ENCODE peak calls at places on chromosomes 4 and X, in six cellular contexts. W is neural progenitor cell; L is HCT116; E is CD4-positive, alpha-beta T cell; O is OCI-LY7; G is Peyer's patch. A is an unnamed sample.

GRCh38 chr4:56666279-56666678 is 14.8 kb downstream of the HOPX start:
- DNase-seq in W (no peak), L (no peak), E (no peak), O (no peak), G (no peak), A (no peak)

GRCh38 chrX:124726881-124727280 is 380.5 kb downstream of the SH2D1A start:
- DNase-seq in W (no peak), L (no peak), E (no peak), O (no peak), G (no peak), A (no peak)

GRCh38 chr4:70023218-70023617 is 5.0 kb upstream of the HTN3 start:
- DNase-seq in W (no peak), L (no peak), E (no peak), O (no peak), G (no peak), A (no peak)

GRCh38 chrX:101391831-101392230 is 1.0 kb downstream of the RPL36A start:
- DNase-seq in W (no peak), L (no peak), E (no peak), O (no peak), G (no peak), A (no peak)

GRCh38 chr4:137677851-137678250 is 145.6 kb upstream of the PCDH18 start:
- DNase-seq in W (no peak), L (no peak), E (no peak), O (no peak), G (no peak), A (peak)

GRCh38 chr4:41839945-41840854 is 91.7 kb upstream of the PHOX2B start:
- DNase-seq in W (no peak), L (no peak), E (no peak), O (no peak), G (no peak), A (peak)

GRCh38 chr4:104728380-104729122 is 233.9 kb upstream of the CXXC4 start:
- DNase-seq in W (no peak), L (peak), E (no peak), O (no peak), G (no peak), A (peak)

GRCh38 chr4:76705497-76705896 is 192.4 kb downstream of the SOWAHB start:
- DNase-seq in W (no peak), L (no peak), E (no peak), O (no peak), G (no peak), A (no peak)

GRCh38 chr4:4640692-4641091 is 98.8 kb upstream of the STX18 start:
- DNase-seq in W (peak), L (no peak), E (no peak), O (no peak), G (no peak), A (no peak)

GRCh38 chrX:69095260-69095659 is 70.0 kb downstream of the PJA1 start:
- DNase-seq in W (no peak), L (no peak), E (no peak), O (no peak), G (no peak), A (no peak)

GRCh38 chrX:118545510-118545909 is 49.9 kb downstream of the DOCK11 start:
- DNase-seq in W (no peak), L (no peak), E (no peak), O (no peak), G (no peak), A (no peak)

GRCh38 chrX:46865281-46865680 is 28.4 kb downstream of the RP2 start:
- DNase-seq in W (no peak), L (no peak), E (no peak), O (no peak), G (no peak), A (peak)

GRCh38 chr4:159271857-159272256 is 169.0 kb downstream of the RAPGEF2 start:
- DNase-seq in W (no peak), L (no peak), E (no peak), O (no peak), G (no peak), A (no peak)

GRCh38 chrX:118702741-118703140 is 24.7 kb upstream of the IL13RA1 start:
- DNase-seq in W (no peak), L (peak), E (no peak), O (no peak), G (no peak), A (no peak)

GRCh38 chr4:173314715-173315114 is 19.4 kb downstream of the HMGB2 start:
- DNase-seq in W (no peak), L (no peak), E (no peak), O (no peak), G (no peak), A (no peak)

GRCh38 chr4:2768921-2769336 is 12.8 kb upstream of the TNIP2 start:
- DNase-seq in W (no peak), L (no peak), E (no peak), O (no peak), G (no peak), A (no peak)

GRCh38 chr4:6282247-6282646 is 12.6 kb downstream of the WFS1 start:
- DNase-seq in W (no peak), L (no peak), E (no peak), O (no peak), G (no peak), A (no peak)

GRCh38 chrX:53362439-53362838 is 60.0 kb downstream of the SMC1A start:
- DNase-seq in W (no peak), L (no peak), E (no peak), O (no peak), G (no peak), A (no peak)

GRCh38 chrX:49282647-49283011 is 13.0 kb downstream of the PPP1R3F start:
- DNase-seq in W (peak), L (peak), E (no peak), O (no peak), G (peak), A (no peak)

GRCh38 chrX:24561121-24561520 is 86.0 kb downstream of the PCYT1B start:
- DNase-seq in W (peak), L (peak), E (no peak), O (peak), G (no peak), A (no peak)

GRCh38 chr4:8708401-8709021 is 115.9 kb downstream of the CPZ start:
- DNase-seq in W (no peak), L (no peak), E (no peak), O (no peak), G (peak), A (no peak)

GRCh38 chr4:94472056-94472826 is 20.5 kb downstream of the PDLIM5 start:
- DNase-seq in W (no peak), L (no peak), E (no peak), O (no peak), G (no peak), A (no peak)

GRCh38 chr4:99856166-99856565 is 38.1 kb downstream of the LAMTOR3 start:
- DNase-seq in W (no peak), L (peak), E (no peak), O (no peak), G (no peak), A (peak)

GRCh38 chrX:22296871-22297270 is 24.2 kb downstream of the CBLL2 start:
- DNase-seq in W (no peak), L (no peak), E (no peak), O (no peak), G (no peak), A (no peak)

GRCh38 chr4:131632877-131633276 is 1516.2 kb upstream of the PCDH10 start:
- DNase-seq in W (no peak), L (no peak), E (no peak), O (no peak), G (no peak), A (no peak)

GRCh38 chrX:62923093-62923492 is 428.0 kb downstream of the SPIN4 start:
- DNase-seq in W (no peak), L (no peak), E (no peak), O (no peak), G (no peak), A (no peak)

GRCh38 chr4:30443289-30443688 is 276.9 kb upstream of the PCDH7 start:
- DNase-seq in W (peak), L (no peak), E (no peak), O (no peak), G (no peak), A (no peak)

GRCh38 chr4:66202870-66203269 is 532.6 kb upstream of the EPHA5 start:
- DNase-seq in W (no peak), L (no peak), E (no peak), O (no peak), G (no peak), A (no peak)

GRCh38 chrX:47706575-47706974 is 47.6 kb upstream of the UXT start:
- DNase-seq in W (no peak), L (no peak), E (no peak), O (no peak), G (no peak), A (no peak)

GRCh38 chrX:103782640-103783039 is 6.0 kb downstream of the PLP1 start:
- DNase-seq in W (peak), L (no peak), E (no peak), O (no peak), G (no peak), A (no peak)

GRCh38 chrX:134932528-134933217 is 58.1 kb upstream of the SMIM10 start:
- DNase-seq in W (no peak), L (no peak), E (no peak), O (no peak), G (no peak), A (no peak)

GRCh38 chr4:2673157-2673556 is 83.0 kb downstream of the TNIP2 start:
- DNase-seq in W (peak), L (no peak), E (no peak), O (peak), G (no peak), A (no peak)

GRCh38 chr4:85416094-85416493 is 58.9 kb upstream of the ARHGAP24 start:
- DNase-seq in W (no peak), L (no peak), E (no peak), O (no peak), G (no peak), A (no peak)

GRCh38 chr4:156998500-156999174 is 27.0 kb upstream of the PDGFC start:
- DNase-seq in W (no peak), L (no peak), E (no peak), O (no peak), G (no peak), A (no peak)
- H3K27ac ChIP-seq in W (no peak), L (peak), E (no peak), O (no peak), G (no peak), A (peak)

DNA sequence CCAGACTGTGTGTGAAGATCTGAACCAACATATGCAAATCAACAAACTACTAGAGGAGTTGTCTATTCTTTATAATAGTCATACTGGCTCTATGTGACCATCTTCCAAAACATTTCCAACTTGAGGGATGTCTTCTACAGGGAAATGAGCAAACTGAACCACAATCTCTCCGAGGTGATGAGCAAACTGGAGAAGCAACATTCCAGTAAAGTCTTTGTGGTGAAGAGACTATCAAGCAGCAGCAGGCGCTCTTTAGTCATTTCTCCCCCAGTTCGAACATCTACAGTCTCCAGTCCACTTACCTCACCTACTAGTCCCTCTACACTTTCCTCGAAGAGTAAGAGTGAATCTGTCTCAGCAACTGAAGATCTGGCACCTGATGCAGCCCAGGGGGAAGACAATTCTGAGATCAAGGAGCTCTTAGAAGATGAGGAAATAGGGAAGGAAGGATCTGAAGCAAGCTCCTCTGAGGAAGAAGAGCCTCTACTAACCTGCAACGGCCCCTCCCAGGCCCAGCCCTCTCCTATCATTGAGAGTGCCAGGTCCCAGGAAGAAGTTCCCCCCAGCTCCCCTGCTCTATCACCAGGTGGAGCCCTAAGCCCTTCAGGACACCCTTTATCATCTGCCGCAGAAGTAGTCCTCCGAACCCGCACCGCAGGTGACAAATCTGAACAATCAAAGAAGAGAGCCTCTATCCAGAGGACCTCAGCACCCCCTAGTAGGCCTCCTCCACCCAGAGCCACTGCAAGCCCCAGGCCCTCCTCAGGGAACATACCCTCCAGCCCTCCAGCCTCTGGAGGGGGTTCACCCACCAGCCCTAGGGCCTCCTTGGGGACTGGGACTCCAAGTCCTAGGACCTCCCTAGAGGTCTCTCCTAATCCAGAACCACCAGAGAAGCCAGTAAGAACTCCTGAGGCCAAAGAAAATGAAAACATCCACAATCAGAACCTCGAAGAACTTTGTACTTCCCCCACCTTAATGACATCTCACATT is 98.1 kb downstream of the HNRNPD start:
- DNase-seq in W (no peak), L (no peak), E (no peak), O (peak), G (no peak), A (no peak)
- TF ChIP-seq CTCF in W (no peak), L (peak), E (no peak), O (peak), G (no peak), A (no peak)

DNA sequence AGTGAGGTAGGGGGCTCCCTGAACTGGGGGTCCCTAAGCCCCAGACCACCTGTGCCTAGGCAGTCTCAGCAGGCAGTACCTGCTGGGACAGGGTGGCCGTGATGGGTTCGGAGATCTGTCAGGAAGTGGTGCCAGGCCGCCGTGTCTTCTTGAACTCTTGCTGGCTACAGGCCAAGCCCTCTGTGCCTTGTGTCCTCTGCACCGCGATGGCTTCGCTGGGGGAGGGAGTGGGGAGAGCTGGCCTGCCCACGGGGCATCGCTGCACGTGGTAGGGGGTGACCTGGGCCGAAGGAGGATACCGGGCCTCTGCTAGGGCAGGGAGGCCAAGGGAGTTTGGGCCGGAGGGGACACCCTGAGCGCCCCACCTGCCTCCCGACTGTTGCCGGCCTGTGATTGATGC is 96.7 kb upstream of the NKX1-1 start:
- DNase-seq in W (no peak), L (no peak), E (no peak), O (no peak), G (peak), A (no peak)
- H3K27ac ChIP-seq in W (no peak), L (no peak), E (no peak), O (no peak), G (no peak), A (no peak)

DNA sequence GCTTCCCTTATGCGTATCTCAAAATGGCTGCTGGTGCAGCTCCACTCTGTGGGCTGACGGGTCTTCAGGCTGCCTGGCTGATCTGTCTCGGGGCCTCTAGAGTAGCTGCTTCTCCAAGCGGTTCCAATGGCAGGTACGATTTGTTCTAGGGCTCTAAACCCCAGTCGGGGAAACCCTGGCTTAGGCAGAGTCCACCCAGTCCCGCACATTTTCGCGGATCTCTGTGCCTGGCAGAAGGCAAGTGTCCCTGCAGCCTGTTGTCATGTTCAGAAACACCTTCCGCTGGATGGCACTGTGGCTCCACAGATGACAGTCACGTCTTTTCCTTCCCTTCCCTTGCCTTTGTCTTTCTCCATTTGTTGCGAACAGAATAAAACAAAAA is 54.4 kb downstream of the NBDY start:
- DNase-seq in W (peak), L (no peak), E (peak), O (no peak), G (peak), A (no peak)
- TF ChIP-seq CTCF in W (peak), L (no peak), E (no peak), O (no peak), G (peak), A (no peak)

GRCh38 chr4:102826105-102826889 is 1.1 kb downstream of the UBE2D3 start:
- DNase-seq in W (peak), L (no peak), E (no peak), O (no peak), G (no peak), A (no peak)

GRCh38 chr4:102825261-102826071 is 1.9 kb downstream of the UBE2D3 start:
- DNase-seq in W (peak), L (peak), E (no peak), O (peak), G (no peak), A (peak)

GRCh38 chr4:102823897-102824296 is 3.5 kb downstream of the UBE2D3 start:
- DNase-seq in W (no peak), L (no peak), E (no peak), O (no peak), G (no peak), A (no peak)

GRCh38 chr4:102823464-102823863 is 3.9 kb downstream of the UBE2D3 start:
- DNase-seq in W (no peak), L (no peak), E (no peak), O (no peak), G (no peak), A (no peak)

GRCh38 chr4:102824398-102824797 is 3.0 kb downstream of the UBE2D3 start:
- DNase-seq in W (no peak), L (no peak), E (no peak), O (no peak), G (no peak), A (no peak)
- H3K27ac ChIP-seq in W (no peak), L (no peak), E (no peak), O (peak), G (peak), A (no peak)